ENCODE peak calls at places on chromosomes 4 and X, in four cellular contexts. One of them, this sample, is unnamed.
A peak's percentile ranks its signal among the peaks of the same experiment; 100 is the strongest.

GRCh38 chr4:169051331-169051730 is 41.3 kb upstream of the CBR4 start:
- DNase-seq in foreskin melanocyte: no peak
- DNase-seq in Peyer's patch: no peak
- DNase-seq in AG08396: no peak
- DNase-seq in this sample: no peak

GRCh38 chr4:74934016-74934821 is 1.3 kb downstream of the PARM1 start:
- DNase-seq in AG08396: peak; percentile 32
- DNase-seq in Peyer's patch: peak; percentile 21
- DNase-seq in foreskin melanocyte: peak; percentile 7
- DNase-seq in this sample: no peak

GRCh38 chrX:17738002-17738713 is 865 bp downstream of the SCML1 start:
- DNase-seq in Peyer's patch: peak; percentile 16
- DNase-seq in foreskin melanocyte: no peak
- DNase-seq in AG08396: no peak
- DNase-seq in this sample: peak; percentile 16

GRCh38 chrX:39262641-39263040 is 461.4 kb downstream of the MID1IP1 start:
- DNase-seq in Peyer's patch: no peak
- DNase-seq in AG08396: no peak
- DNase-seq in foreskin melanocyte: no peak
- DNase-seq in this sample: peak; percentile 22

GRCh38 chr4:76896731-76897521 is 1.0 kb downstream of the SOWAHB start:
- DNase-seq in AG08396: peak; percentile 56
- DNase-seq in foreskin melanocyte: no peak
- DNase-seq in Peyer's patch: no peak
- DNase-seq in this sample: no peak

GRCh38 chr4:90958256-90958895 is 831.2 kb downstream of the CCSER1 start:
- DNase-seq in foreskin melanocyte: no peak
- DNase-seq in AG08396: peak; percentile 2
- DNase-seq in Peyer's patch: no peak
- DNase-seq in this sample: peak; percentile 40

GRCh38 chr4:112516076-112516385 is at the start of gene NEUROG2:
- DNase-seq in Peyer's patch: no peak
- DNase-seq in AG08396: no peak
- DNase-seq in foreskin melanocyte: no peak
- DNase-seq in this sample: no peak

GRCh38 chrX:46961574-46962279 is 49.5 kb downstream of the JADE3 start:
- DNase-seq in Peyer's patch: peak; percentile 50
- DNase-seq in foreskin melanocyte: no peak
- DNase-seq in AG08396: no peak
- DNase-seq in this sample: no peak

GRCh38 chrX:19926095-19926494 is 38.7 kb upstream of the SH3KBP1 start:
- DNase-seq in AG08396: no peak
- DNase-seq in foreskin melanocyte: no peak
- DNase-seq in Peyer's patch: no peak
- DNase-seq in this sample: no peak

GRCh38 chr4:158775091-158775651 is 6.3 kb downstream of the FNIP2 start:
- DNase-seq in AG08396: peak; percentile 42
- DNase-seq in foreskin melanocyte: peak; percentile 82
- DNase-seq in Peyer's patch: no peak
- DNase-seq in this sample: peak; percentile 7

GRCh38 chr4:168028970-168029610 is 63.2 kb upstream of the ANXA10 start:
- DNase-seq in foreskin melanocyte: no peak
- DNase-seq in Peyer's patch: no peak
- DNase-seq in AG08396: no peak
- DNase-seq in this sample: no peak

GRCh38 chr4:3520276-3520675 is 11.9 kb downstream of the LRPAP1 start:
- DNase-seq in Peyer's patch: no peak
- DNase-seq in foreskin melanocyte: no peak
- DNase-seq in AG08396: no peak
- DNase-seq in this sample: no peak

GRCh38 chr4:2290974-2291704 is 29.2 kb upstream of the MXD4 start:
- DNase-seq in foreskin melanocyte: no peak
- DNase-seq in Peyer's patch: peak; percentile 74
- DNase-seq in AG08396: no peak
- DNase-seq in this sample: no peak

GRCh38 chrX:68183612-68184214 is 249.6 kb downstream of the OPHN1 start:
- DNase-seq in AG08396: no peak
- DNase-seq in Peyer's patch: no peak
- DNase-seq in foreskin melanocyte: no peak
- DNase-seq in this sample: peak; percentile 64

GRCh38 chrX:150365953-150366911 is 3.1 kb downstream of the MAMLD1 start:
- DNase-seq in Peyer's patch: no peak
- DNase-seq in AG08396: no peak
- DNase-seq in foreskin melanocyte: peak; percentile 35
- DNase-seq in this sample: no peak

GRCh38 chr4:3387943-3388348 is 53.8 kb upstream of the HGFAC start:
- DNase-seq in foreskin melanocyte: peak; percentile 79
- DNase-seq in AG08396: peak; percentile 70
- DNase-seq in Peyer's patch: peak; percentile 77
- DNase-seq in this sample: no peak